ENCODE peak calls at places on chromosomes 3 and 15, in seven cellular contexts. I, Z, Q, H, L, G and V are unnamed samples.

GRCh38 chr15:68536331-68537095 is 42.3 kb upstream of the CORO2B start:
- DNase-seq in I (no peak), Z (peak), Q (peak), H (peak), L (no peak), G (no peak), V (peak)

GRCh38 chr15:40695469-40695910 is 516 bp downstream of the RAD51 start:
- DNase-seq in I (no peak), Z (no peak), Q (no peak), H (peak), L (no peak), G (no peak), V (no peak)

GRCh38 chr3:46141807-46142206 is 66.3 kb downstream of the CCR1 start:
- DNase-seq in I (no peak), Z (no peak), Q (no peak), H (no peak), L (no peak), G (no peak), V (no peak)

GRCh38 chr15:79535536-79535935 is 103.4 kb downstream of the MINAR1 start:
- DNase-seq in I (no peak), Z (no peak), Q (no peak), H (no peak), L (no peak), G (no peak), V (no peak)

GRCh38 chr15:74657846-74658245 is 38.0 kb downstream of the EDC3 start:
- DNase-seq in I (no peak), Z (no peak), Q (peak), H (no peak), L (no peak), G (no peak), V (no peak)

GRCh38 chr3:123642182-123642956 is 57.5 kb upstream of the HACD2 start:
- DNase-seq in I (peak), Z (peak), Q (peak), H (peak), L (peak), G (peak), V (peak)

GRCh38 chr15:65303687-65304392 is 637 bp upstream of the RNU5B-1 start:
- DNase-seq in I (peak), Z (peak), Q (no peak), H (peak), L (peak), G (peak), V (no peak)

GRCh38 chr3:127053026-127053425 is 70.1 kb downstream of the PLXNA1 start:
- DNase-seq in I (no peak), Z (no peak), Q (no peak), H (no peak), L (peak), G (no peak), V (no peak)

GRCh38 chr3:122058294-122058693 is 3.1 kb downstream of the CD86 start:
- DNase-seq in I (no peak), Z (no peak), Q (no peak), H (no peak), L (no peak), G (no peak), V (no peak)

GRCh38 chr3:117184574-117184973 is 475.0 kb downstream of the TUSC7 start:
- DNase-seq in I (no peak), Z (peak), Q (peak), H (peak), L (no peak), G (no peak), V (peak)

GRCh38 chr3:158668506-158668905 is 3.9 kb downstream of the LXN start:
- DNase-seq in I (no peak), Z (no peak), Q (no peak), H (peak), L (no peak), G (no peak), V (peak)

GRCh38 chr3:158672293-158673176 is at the start of gene LXN:
- DNase-seq in I (peak), Z (peak), Q (peak), H (peak), L (peak), G (peak), V (peak)
- H3K4me3 ChIP-seq in I (peak), Z (peak), Q (peak), H (peak), L (peak), G (no peak), V (peak)

DNA sequence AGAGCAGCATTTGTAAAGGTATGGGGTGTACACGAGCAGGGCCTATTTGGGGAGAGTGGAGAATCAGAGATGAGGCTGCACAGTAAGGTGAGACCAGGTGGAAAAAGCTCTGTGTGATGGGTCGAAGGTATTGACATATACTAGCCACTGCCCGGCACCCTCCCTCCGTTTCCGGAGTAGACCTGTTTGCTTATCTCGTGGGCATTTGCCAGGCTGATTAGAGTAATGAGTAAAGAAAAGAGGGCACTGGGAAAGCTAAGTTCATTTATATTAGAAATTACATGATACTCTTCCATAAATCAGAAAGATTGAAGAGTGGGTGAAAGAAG is 46.2 kb upstream of the ATG7 start:
- DNase-seq in I (no peak), Z (no peak), Q (no peak), H (no peak), L (no peak), G (no peak), V (no peak)
- H3K4me3 ChIP-seq in I (peak), Z (no peak), Q (peak), H (peak), L (no peak), G (no peak), V (peak)

GRCh38 chr3:129794319-129795201 is 99.0 kb downstream of the TMCC1 start:
- DNase-seq in I (no peak), Z (no peak), Q (peak), H (peak), L (peak), G (peak), V (no peak)
- H3K4me3 ChIP-seq in I (no peak), Z (no peak), Q (peak), H (peak), L (peak), G (no peak), V (no peak)

GRCh38 chr3:158107508-158108095 is 1.4 kb upstream of the SHOX2 start:
- DNase-seq in I (no peak), Z (no peak), Q (no peak), H (peak), L (no peak), G (no peak), V (no peak)
- H3K4me3 ChIP-seq in I (no peak), Z (peak), Q (no peak), H (no peak), L (peak), G (peak), V (peak)

GRCh38 chr3:39277893-39278615 is 1.8 kb downstream of the CX3CR1 start:
- DNase-seq in I (no peak), Z (no peak), Q (no peak), H (no peak), L (no peak), G (no peak), V (no peak)

GRCh38 chr3:39278616-39278935 is 1.3 kb downstream of the CX3CR1 start:
- DNase-seq in I (no peak), Z (no peak), Q (no peak), H (no peak), L (no peak), G (no peak), V (no peak)

GRCh38 chr3:39281533-39281932 is 1.7 kb upstream of the CX3CR1 start:
- DNase-seq in I (peak), Z (no peak), Q (no peak), H (no peak), L (no peak), G (no peak), V (no peak)

GRCh38 chr3:39280569-39280968 is 733 bp upstream of the CX3CR1 start:
- DNase-seq in I (no peak), Z (no peak), Q (no peak), H (no peak), L (no peak), G (no peak), V (no peak)

GRCh38 chr3:39279745-39280517 is at the start of gene CX3CR1:
- DNase-seq in I (no peak), Z (no peak), Q (no peak), H (no peak), L (no peak), G (no peak), V (no peak)
- H3K4me3 ChIP-seq in I (no peak), Z (no peak), Q (no peak), H (no peak), L (no peak), G (no peak), V (no peak)

GRCh38 chr3:56801151-56801596 is 575 bp downstream of the ARHGEF3 start:
- DNase-seq in I (peak), Z (no peak), Q (no peak), H (no peak), L (no peak), G (no peak), V (no peak)

GRCh38 chr3:56802411-56802745 is 629 bp upstream of the ARHGEF3 start:
- DNase-seq in I (no peak), Z (no peak), Q (no peak), H (no peak), L (no peak), G (no peak), V (no peak)

GRCh38 chr3:56799251-56799882 is 2.4 kb downstream of the ARHGEF3 start:
- DNase-seq in I (peak), Z (no peak), Q (no peak), H (peak), L (no peak), G (peak), V (no peak)

GRCh38 chr3:56801597-56802410 is at the start of gene ARHGEF3:
- DNase-seq in I (peak), Z (peak), Q (no peak), H (peak), L (peak), G (peak), V (no peak)

GRCh38 chr3:56800373-56801150 is 1.2 kb downstream of the ARHGEF3 start:
- DNase-seq in I (peak), Z (no peak), Q (no peak), H (no peak), L (peak), G (no peak), V (no peak)
- H3K4me3 ChIP-seq in I (peak), Z (peak), Q (peak), H (peak), L (peak), G (peak), V (peak)

DNA sequence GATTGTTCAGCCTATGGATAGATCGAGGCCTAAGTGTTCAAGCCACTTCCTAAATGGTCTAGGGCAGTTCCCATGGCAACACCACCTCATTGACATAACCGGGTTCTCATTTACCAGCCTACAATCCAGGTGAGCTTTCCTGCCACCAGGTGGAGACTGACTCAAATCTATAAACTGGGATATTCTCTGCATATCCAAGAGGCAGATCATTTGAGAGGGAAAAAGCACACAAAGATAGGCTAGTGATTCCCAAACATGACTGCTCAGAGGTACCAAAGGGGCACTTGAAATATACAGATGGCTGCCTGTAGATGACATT is 141.3 kb upstream of the PROK2 start:
- DNase-seq in I (no peak), Z (no peak), Q (no peak), H (peak), L (no peak), G (peak), V (no peak)
- H3K4me3 ChIP-seq in I (no peak), Z (no peak), Q (no peak), H (no peak), L (no peak), G (no peak), V (no peak)